ENCODE peak calls at places on chromosome 15, in seven cellular contexts. H is cardiac fibroblast, W is Right ventricle myocardium superior, G is caudate nucleus, D is brain microvascular endothelial cell, U is GM12865, O is heart left ventricle. K is an unnamed sample.

GRCh38 chr15:25863067-25863967 is at the start of gene ATP10A:
- DNase-seq in G (no peak), W (no peak), H (peak), U (no peak), D (peak), O (peak), K (peak)

GRCh38 chr15:63623231-63623969 is 26.2 kb downstream of the FBXL22 start:
- DNase-seq in D (no peak), O (no peak), H (no peak), U (no peak), G (no peak), W (no peak), K (no peak)

GRCh38 chr15:81941479-81941878 is 104.3 kb downstream of the MEX3B start:
- DNase-seq in H (no peak), U (no peak), D (no peak), W (no peak), O (no peak), G (no peak), K (no peak)

GRCh38 chr15:95409924-95410323 is 920.6 kb upstream of the NR2F2 start:
- DNase-seq in D (no peak), O (no peak), W (no peak), H (no peak), U (no peak), G (no peak), K (no peak)

GRCh38 chr15:90240856-90241255 is 6.8 kb downstream of the GDPGP1 start:
- DNase-seq in D (no peak), W (no peak), U (no peak), O (no peak), H (no peak), G (no peak), K (no peak)

GRCh38 chr15:84616235-84616634 is 15.4 kb downstream of the ZSCAN2 start:
- DNase-seq in G (no peak), U (no peak), H (peak), O (no peak), W (no peak), D (no peak), K (no peak)

GRCh38 chr15:76140069-76140454 is 80.3 kb downstream of the TMEM266 start:
- DNase-seq in W (peak), H (peak), U (no peak), G (no peak), D (no peak), O (no peak), K (peak)

GRCh38 chr15:40929730-40930429 is 740 bp downstream of the DLL4 start:
- DNase-seq in G (no peak), H (peak), W (peak), U (no peak), D (peak), O (peak), K (peak)

GRCh38 chr15:77654975-77655374 is 22.3 kb upstream of the LINGO1 start:
- DNase-seq in W (no peak), H (peak), O (peak), D (no peak), G (no peak), U (no peak), K (no peak)

GRCh38 chr15:84671211-84671610 is 13.2 kb upstream of the NMB start:
- DNase-seq in W (no peak), D (peak), G (no peak), U (no peak), O (no peak), H (peak), K (no peak)

K was measured in left ventricle myocardium superior.